ENCODE peak calls at places on chromosomes 1 and 21, in ten cellular contexts. One of them, this sample, is unnamed.

GRCh38 chr1:171424494-171424893 is 60.8 kb upstream of the PRRC2C start:
- DNase-seq in astrocyte of the cerebellum: no peak
- DNase-seq in lower lobe of right lung: no peak
- DNase-seq in transverse colon: no peak
- DNase-seq in sigmoid colon: no peak
- DNase-seq in neural progenitor cell: no peak
- DNase-seq in fibroblast of mammary gland: no peak
- DNase-seq in choroid plexus epithelial cell: no peak
- DNase-seq in AG04449: no peak
- DNase-seq in heart left ventricle: no peak
- DNase-seq in this sample: peak; percentile 85

GRCh38 chr1:60911980-60912692 is 170.2 kb upstream of the NFIA start:
- DNase-seq in astrocyte of the cerebellum: no peak
- DNase-seq in lower lobe of right lung: no peak
- DNase-seq in transverse colon: no peak
- DNase-seq in sigmoid colon: no peak
- DNase-seq in neural progenitor cell: peak; percentile 68
- DNase-seq in fibroblast of mammary gland: no peak
- DNase-seq in choroid plexus epithelial cell: no peak
- DNase-seq in AG04449: no peak
- DNase-seq in heart left ventricle: peak; percentile 88
- DNase-seq in this sample: no peak

GRCh38 chr21:46021398-46021797 is 39.8 kb downstream of the COL6A1 start:
- DNase-seq in astrocyte of the cerebellum: no peak
- DNase-seq in lower lobe of right lung: no peak
- DNase-seq in transverse colon: no peak
- DNase-seq in sigmoid colon: peak; percentile 68
- DNase-seq in neural progenitor cell: no peak
- DNase-seq in fibroblast of mammary gland: no peak
- DNase-seq in choroid plexus epithelial cell: no peak
- DNase-seq in AG04449: no peak
- DNase-seq in heart left ventricle: no peak
- DNase-seq in this sample: no peak

GRCh38 chr21:45149021-45149420 is 74.6 kb downstream of the ADARB1 start:
- DNase-seq in astrocyte of the cerebellum: no peak
- DNase-seq in lower lobe of right lung: no peak
- DNase-seq in transverse colon: no peak
- DNase-seq in sigmoid colon: peak; percentile 55
- DNase-seq in neural progenitor cell: no peak
- DNase-seq in fibroblast of mammary gland: no peak
- DNase-seq in choroid plexus epithelial cell: no peak
- DNase-seq in AG04449: no peak
- DNase-seq in heart left ventricle: no peak
- DNase-seq in this sample: no peak

GRCh38 chr1:226891846-226892533 is 21.6 kb downstream of the PSEN2 start:
- DNase-seq in astrocyte of the cerebellum: no peak
- DNase-seq in lower lobe of right lung: no peak
- DNase-seq in transverse colon: no peak
- DNase-seq in sigmoid colon: no peak
- DNase-seq in neural progenitor cell: no peak
- DNase-seq in fibroblast of mammary gland: peak; percentile 22
- DNase-seq in choroid plexus epithelial cell: peak; percentile 53
- DNase-seq in AG04449: no peak
- DNase-seq in heart left ventricle: no peak
- DNase-seq in this sample: peak; percentile 13

GRCh38 chr1:56838726-56839125 is 15.9 kb upstream of the C8A start:
- DNase-seq in astrocyte of the cerebellum: no peak
- DNase-seq in lower lobe of right lung: no peak
- DNase-seq in transverse colon: no peak
- DNase-seq in sigmoid colon: no peak
- DNase-seq in neural progenitor cell: no peak
- DNase-seq in fibroblast of mammary gland: peak; percentile 70
- DNase-seq in choroid plexus epithelial cell: peak; percentile 67
- DNase-seq in AG04449: no peak
- DNase-seq in heart left ventricle: no peak
- DNase-seq in this sample: no peak

GRCh38 chr1:178739285-178740045 is 14.4 kb downstream of the RALGPS2 start:
- DNase-seq in astrocyte of the cerebellum: no peak
- DNase-seq in lower lobe of right lung: no peak
- DNase-seq in transverse colon: no peak
- DNase-seq in sigmoid colon: no peak
- DNase-seq in neural progenitor cell: no peak
- DNase-seq in fibroblast of mammary gland: peak; percentile 67
- DNase-seq in choroid plexus epithelial cell: peak; percentile 40
- DNase-seq in AG04449: no peak
- DNase-seq in heart left ventricle: no peak
- DNase-seq in this sample: peak; percentile 71

GRCh38 chr1:116415200-116415698 is 42.2 kb downstream of the ATP1A1 start:
- DNase-seq in astrocyte of the cerebellum: no peak
- DNase-seq in lower lobe of right lung: no peak
- DNase-seq in transverse colon: no peak
- DNase-seq in sigmoid colon: no peak
- DNase-seq in neural progenitor cell: no peak
- DNase-seq in fibroblast of mammary gland: no peak
- DNase-seq in choroid plexus epithelial cell: no peak
- DNase-seq in AG04449: no peak
- DNase-seq in heart left ventricle: no peak
- DNase-seq in this sample: no peak

GRCh38 chr21:31866077-31866511 is 6.7 kb upstream of the HUNK start:
- DNase-seq in astrocyte of the cerebellum: peak; percentile 42
- DNase-seq in lower lobe of right lung: peak; percentile 92
- DNase-seq in transverse colon: peak; percentile 89
- DNase-seq in sigmoid colon: peak; percentile 89
- DNase-seq in neural progenitor cell: peak; percentile 91
- DNase-seq in fibroblast of mammary gland: peak; percentile 61
- DNase-seq in choroid plexus epithelial cell: peak; percentile 74
- DNase-seq in AG04449: no peak
- DNase-seq in heart left ventricle: peak; percentile 89
- DNase-seq in this sample: peak; percentile 59

GRCh38 chr1:169779970-169780369 is 14.7 kb downstream of the METTL18 start:
- DNase-seq in astrocyte of the cerebellum: peak; percentile 26
- DNase-seq in lower lobe of right lung: no peak
- DNase-seq in transverse colon: no peak
- DNase-seq in sigmoid colon: no peak
- DNase-seq in neural progenitor cell: no peak
- DNase-seq in fibroblast of mammary gland: peak; percentile 39
- DNase-seq in choroid plexus epithelial cell: peak; percentile 57
- DNase-seq in AG04449: no peak
- DNase-seq in heart left ventricle: no peak
- DNase-seq in this sample: peak; percentile 31

GRCh38 chr1:112666917-112667316 is 7.5 kb upstream of the MOV10 start:
- DNase-seq in astrocyte of the cerebellum: no peak
- DNase-seq in lower lobe of right lung: no peak
- DNase-seq in transverse colon: no peak
- DNase-seq in sigmoid colon: no peak
- DNase-seq in neural progenitor cell: no peak
- DNase-seq in fibroblast of mammary gland: no peak
- DNase-seq in choroid plexus epithelial cell: no peak
- DNase-seq in AG04449: no peak
- DNase-seq in heart left ventricle: no peak
- DNase-seq in this sample: no peak

GRCh38 chr1:241408170-241408569 is 51.2 kb upstream of the RGS7 start:
- DNase-seq in astrocyte of the cerebellum: no peak
- DNase-seq in lower lobe of right lung: no peak
- DNase-seq in transverse colon: no peak
- DNase-seq in sigmoid colon: no peak
- DNase-seq in neural progenitor cell: peak; percentile 11
- DNase-seq in fibroblast of mammary gland: peak; percentile 62
- DNase-seq in choroid plexus epithelial cell: peak; percentile 41
- DNase-seq in AG04449: no peak
- DNase-seq in heart left ventricle: no peak
- DNase-seq in this sample: peak; percentile 18

GRCh38 chr21:33936221-33937038 is 20.8 kb upstream of the ATP5PO start:
- DNase-seq in astrocyte of the cerebellum: no peak
- DNase-seq in lower lobe of right lung: no peak
- DNase-seq in transverse colon: no peak
- DNase-seq in sigmoid colon: no peak
- DNase-seq in neural progenitor cell: no peak
- DNase-seq in fibroblast of mammary gland: peak; percentile 40
- DNase-seq in choroid plexus epithelial cell: no peak
- DNase-seq in AG04449: no peak
- DNase-seq in heart left ventricle: no peak
- DNase-seq in this sample: no peak

GRCh38 chr21:44736291-44737004 is 25.1 kb upstream of the TSPEAR start:
- DNase-seq in astrocyte of the cerebellum: no peak
- DNase-seq in lower lobe of right lung: no peak
- DNase-seq in transverse colon: peak; percentile 80
- DNase-seq in sigmoid colon: no peak
- DNase-seq in neural progenitor cell: no peak
- DNase-seq in fibroblast of mammary gland: no peak
- DNase-seq in choroid plexus epithelial cell: no peak
- DNase-seq in AG04449: no peak
- DNase-seq in heart left ventricle: no peak
- DNase-seq in this sample: no peak

GRCh38 chr1:184608581-184608980 is 146.1 kb downstream of the EDEM3 start:
- DNase-seq in astrocyte of the cerebellum: no peak
- DNase-seq in lower lobe of right lung: no peak
- DNase-seq in transverse colon: no peak
- DNase-seq in sigmoid colon: no peak
- DNase-seq in neural progenitor cell: no peak
- DNase-seq in fibroblast of mammary gland: no peak
- DNase-seq in choroid plexus epithelial cell: no peak
- DNase-seq in AG04449: no peak
- DNase-seq in heart left ventricle: no peak
- DNase-seq in this sample: no peak

GRCh38 chr1:92877081-92877711 is 45.4 kb downstream of the RPL5 start:
- DNase-seq in astrocyte of the cerebellum: no peak
- DNase-seq in lower lobe of right lung: no peak
- DNase-seq in transverse colon: no peak
- DNase-seq in sigmoid colon: no peak
- DNase-seq in neural progenitor cell: peak; percentile 5
- DNase-seq in fibroblast of mammary gland: no peak
- DNase-seq in choroid plexus epithelial cell: no peak
- DNase-seq in AG04449: no peak
- DNase-seq in heart left ventricle: no peak
- DNase-seq in this sample: no peak

GRCh38 chr1:111653695-111654094 is 34.1 kb downstream of the RAP1A start:
- DNase-seq in astrocyte of the cerebellum: no peak
- DNase-seq in lower lobe of right lung: no peak
- DNase-seq in transverse colon: no peak
- DNase-seq in sigmoid colon: no peak
- DNase-seq in neural progenitor cell: no peak
- DNase-seq in fibroblast of mammary gland: no peak
- DNase-seq in choroid plexus epithelial cell: no peak
- DNase-seq in AG04449: no peak
- DNase-seq in heart left ventricle: no peak
- DNase-seq in this sample: no peak

DNA sequence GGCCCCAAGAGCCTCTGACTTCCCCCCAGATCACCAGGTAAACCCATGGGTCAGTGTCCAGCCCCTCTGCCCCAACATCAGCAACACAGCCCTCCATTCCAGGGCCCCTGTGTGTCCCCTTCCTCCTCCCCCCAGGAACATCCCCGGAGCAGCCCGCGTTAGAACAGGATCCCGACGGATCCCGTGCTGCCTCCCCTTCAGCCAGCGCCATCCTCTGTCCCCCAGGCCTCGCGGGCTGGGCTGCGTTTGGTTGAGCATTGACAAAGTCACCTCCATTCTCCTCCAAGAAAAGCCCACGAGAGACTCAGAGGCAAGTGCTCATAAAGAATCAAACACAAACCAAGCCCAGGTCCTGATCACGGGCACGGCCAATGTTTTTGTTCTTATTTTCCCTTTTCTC is 160.0 kb upstream of the ARHGEF16 start:
- DNase-seq in astrocyte of the cerebellum: no peak
- DNase-seq in lower lobe of right lung: no peak
- DNase-seq in transverse colon: no peak
- DNase-seq in sigmoid colon: no peak
- DNase-seq in neural progenitor cell: no peak
- DNase-seq in fibroblast of mammary gland: no peak
- DNase-seq in choroid plexus epithelial cell: no peak
- DNase-seq in AG04449: no peak
- DNase-seq in heart left ventricle: no peak
- DNase-seq in this sample: no peak
- H3K4me3 ChIP-seq in astrocyte of the cerebellum: no peak overlapping the region
- H3K4me3 ChIP-seq in lower lobe of right lung: no peak overlapping the region
- H3K4me3 ChIP-seq in transverse colon: no peak overlapping the region
- H3K4me3 ChIP-seq in sigmoid colon: no peak overlapping the region
- H3K4me3 ChIP-seq in neural progenitor cell: no peak overlapping the region
- H3K4me3 ChIP-seq in fibroblast of mammary gland: no peak overlapping the region
- H3K4me3 ChIP-seq in choroid plexus epithelial cell: no peak overlapping the region
- H3K4me3 ChIP-seq in AG04449: no peak overlapping the region
- H3K4me3 ChIP-seq in heart left ventricle: no peak overlapping the region
- H3K4me3 ChIP-seq in this sample: no peak overlapping the region

GRCh38 chr1:28642847-28643635 is at the start of gene TAF12:
- DNase-seq in astrocyte of the cerebellum: peak; percentile 83
- DNase-seq in lower lobe of right lung: peak; percentile 93
- DNase-seq in transverse colon: peak; percentile 95
- DNase-seq in sigmoid colon: peak; percentile 95
- DNase-seq in neural progenitor cell: peak; percentile 98
- DNase-seq in fibroblast of mammary gland: peak; percentile 92
- DNase-seq in choroid plexus epithelial cell: peak; percentile 97
- DNase-seq in AG04449: peak; percentile 60
- DNase-seq in heart left ventricle: peak; percentile 94
- DNase-seq in this sample: peak; percentile 97
- TF ChIP-seq CTCF in astrocyte of the cerebellum: peak; percentile 33
- TF ChIP-seq CTCF in lower lobe of right lung: peak; percentile 46
- TF ChIP-seq CTCF in transverse colon: peak; percentile 52
- TF ChIP-seq CTCF in sigmoid colon: peak; percentile 45
- TF ChIP-seq CTCF in neural progenitor cell: peak; percentile 47
- TF ChIP-seq CTCF in fibroblast of mammary gland: no peak
- TF ChIP-seq CTCF in choroid plexus epithelial cell: peak; percentile 31
- TF ChIP-seq CTCF in AG04449: peak; percentile 39
- TF ChIP-seq CTCF in heart left ventricle: peak; percentile 54
- TF ChIP-seq CTCF in this sample: peak; percentile 27

GRCh38 chr1:53367503-53368313 is 39.8 kb upstream of the LRP8 start:
- DNase-seq in astrocyte of the cerebellum: no peak
- DNase-seq in lower lobe of right lung: no peak
- DNase-seq in transverse colon: peak; percentile 19
- DNase-seq in sigmoid colon: no peak
- DNase-seq in neural progenitor cell: no peak
- DNase-seq in fibroblast of mammary gland: no peak
- DNase-seq in choroid plexus epithelial cell: no peak
- DNase-seq in AG04449: no peak
- DNase-seq in heart left ventricle: peak; percentile 50
- DNase-seq in this sample: no peak
- H3K4me3 ChIP-seq in astrocyte of the cerebellum: no peak overlapping the region
- H3K4me3 ChIP-seq in lower lobe of right lung: no peak overlapping the region
- H3K4me3 ChIP-seq in transverse colon: no peak overlapping the region
- H3K4me3 ChIP-seq in sigmoid colon: no peak overlapping the region
- H3K4me3 ChIP-seq in neural progenitor cell: no peak overlapping the region
- H3K4me3 ChIP-seq in fibroblast of mammary gland: no peak overlapping the region
- H3K4me3 ChIP-seq in choroid plexus epithelial cell: no peak overlapping the region
- H3K4me3 ChIP-seq in AG04449: no peak overlapping the region
- H3K4me3 ChIP-seq in heart left ventricle: no peak overlapping the region
- H3K4me3 ChIP-seq in this sample: no peak overlapping the region

GRCh38 chr1:165679282-165680036 is 18.9 kb downstream of the ALDH9A1 start:
- DNase-seq in astrocyte of the cerebellum: no peak
- DNase-seq in lower lobe of right lung: no peak
- DNase-seq in transverse colon: no peak
- DNase-seq in sigmoid colon: no peak
- DNase-seq in neural progenitor cell: no peak
- DNase-seq in fibroblast of mammary gland: no peak
- DNase-seq in choroid plexus epithelial cell: no peak
- DNase-seq in AG04449: no peak
- DNase-seq in heart left ventricle: no peak
- DNase-seq in this sample: no peak
- TF ChIP-seq CTCF in astrocyte of the cerebellum: no peak
- TF ChIP-seq CTCF in lower lobe of right lung: no peak
- TF ChIP-seq CTCF in transverse colon: no peak
- TF ChIP-seq CTCF in sigmoid colon: no peak
- TF ChIP-seq CTCF in neural progenitor cell: no peak
- TF ChIP-seq CTCF in fibroblast of mammary gland: no peak
- TF ChIP-seq CTCF in choroid plexus epithelial cell: no peak
- TF ChIP-seq CTCF in AG04449: no peak
- TF ChIP-seq CTCF in heart left ventricle: no peak
- TF ChIP-seq CTCF in this sample: no peak